ENCODE peak calls at places on chromosomes 4 and X, in five cellular contexts. One of them, this sample, is unnamed.
A peak's percentile ranks its signal among the peaks of the same experiment; 100 is the strongest.

GRCh38 chrX:20623448-20623847 is 356.7 kb upstream of the RPS6KA3 start:
- DNase-seq in mammary epithelial cell: peak; percentile 57
- DNase-seq in skeletal muscle cell: peak; percentile 15
- DNase-seq in CD4-positive, alpha-beta T cell: no peak
- DNase-seq in iris pigment epithelial cell: no peak
- DNase-seq in this sample: no peak

GRCh38 chrX:4809571-4809970 is 1096.1 kb upstream of the PRKX start:
- DNase-seq in mammary epithelial cell: no peak
- DNase-seq in skeletal muscle cell: no peak
- DNase-seq in CD4-positive, alpha-beta T cell: no peak
- DNase-seq in iris pigment epithelial cell: no peak
- DNase-seq in this sample: no peak

GRCh38 chrX:10574663-10575062 is 45.7 kb downstream of the MID1 start:
- DNase-seq in mammary epithelial cell: peak; percentile 57
- DNase-seq in skeletal muscle cell: no peak
- DNase-seq in CD4-positive, alpha-beta T cell: no peak
- DNase-seq in iris pigment epithelial cell: peak; percentile 31
- DNase-seq in this sample: no peak

GRCh38 chr4:74886490-74886889 is 46.4 kb upstream of the PARM1 start:
- DNase-seq in mammary epithelial cell: peak; percentile 97
- DNase-seq in skeletal muscle cell: peak; percentile 48
- DNase-seq in CD4-positive, alpha-beta T cell: no peak
- DNase-seq in iris pigment epithelial cell: peak; percentile 82
- DNase-seq in this sample: no peak

GRCh38 chr4:186689476-186689875 is 34.2 kb downstream of the FAT1 start:
- DNase-seq in mammary epithelial cell: no peak
- DNase-seq in skeletal muscle cell: no peak
- DNase-seq in CD4-positive, alpha-beta T cell: no peak
- DNase-seq in iris pigment epithelial cell: no peak
- DNase-seq in this sample: no peak

GRCh38 chrX:129115935-129116334 is 407.4 kb downstream of the SMARCA1 start:
- DNase-seq in mammary epithelial cell: no peak
- DNase-seq in skeletal muscle cell: no peak
- DNase-seq in CD4-positive, alpha-beta T cell: no peak
- DNase-seq in iris pigment epithelial cell: no peak
- DNase-seq in this sample: no peak

GRCh38 chr4:869776-870175 is 43.8 kb upstream of the CPLX1 start:
- DNase-seq in mammary epithelial cell: no peak
- DNase-seq in skeletal muscle cell: no peak
- DNase-seq in CD4-positive, alpha-beta T cell: no peak
- DNase-seq in iris pigment epithelial cell: no peak
- DNase-seq in this sample: no peak

GRCh38 chrX:44890247-44890646 is 17.3 kb downstream of the KDM6A start:
- DNase-seq in mammary epithelial cell: no peak
- DNase-seq in skeletal muscle cell: no peak
- DNase-seq in CD4-positive, alpha-beta T cell: no peak
- DNase-seq in iris pigment epithelial cell: no peak
- DNase-seq in this sample: no peak

GRCh38 chr4:7654550-7655266 is 220.0 kb upstream of the PSAPL1 start:
- DNase-seq in mammary epithelial cell: no peak
- DNase-seq in skeletal muscle cell: no peak
- DNase-seq in CD4-positive, alpha-beta T cell: no peak
- DNase-seq in iris pigment epithelial cell: no peak
- DNase-seq in this sample: no peak

GRCh38 chrX:153592966-153593688 is 5.8 kb downstream of the CCNQ start:
- DNase-seq in mammary epithelial cell: no peak
- DNase-seq in skeletal muscle cell: no peak
- DNase-seq in CD4-positive, alpha-beta T cell: no peak
- DNase-seq in iris pigment epithelial cell: no peak
- DNase-seq in this sample: no peak

GRCh38 chr4:55458164-55458563 is 62.4 kb downstream of the TMEM165 start:
- DNase-seq in mammary epithelial cell: no peak
- DNase-seq in skeletal muscle cell: no peak
- DNase-seq in CD4-positive, alpha-beta T cell: no peak
- DNase-seq in iris pigment epithelial cell: peak; percentile 62
- DNase-seq in this sample: no peak

GRCh38 chrX:5080812-5081211 is 1147.9 kb downstream of the NLGN4X start:
- DNase-seq in mammary epithelial cell: no peak
- DNase-seq in skeletal muscle cell: no peak
- DNase-seq in CD4-positive, alpha-beta T cell: no peak
- DNase-seq in iris pigment epithelial cell: no peak
- DNase-seq in this sample: no peak

GRCh38 chr4:56049428-56050212 is 100.9 kb downstream of the CEP135 start:
- DNase-seq in mammary epithelial cell: peak; percentile 16
- DNase-seq in skeletal muscle cell: no peak
- DNase-seq in CD4-positive, alpha-beta T cell: no peak
- DNase-seq in iris pigment epithelial cell: peak; percentile 17
- DNase-seq in this sample: no peak

GRCh38 chr4:75087416-75087815 is 154.5 kb downstream of the PARM1 start:
- DNase-seq in mammary epithelial cell: no peak
- DNase-seq in skeletal muscle cell: no peak
- DNase-seq in CD4-positive, alpha-beta T cell: no peak
- DNase-seq in iris pigment epithelial cell: no peak
- DNase-seq in this sample: no peak

GRCh38 chr4:184142121-184143000 is 75.3 kb downstream of the ENPP6 start:
- DNase-seq in mammary epithelial cell: no peak
- DNase-seq in skeletal muscle cell: no peak
- DNase-seq in CD4-positive, alpha-beta T cell: no peak
- DNase-seq in iris pigment epithelial cell: no peak
- DNase-seq in this sample: no peak

GRCh38 chr4:6386091-6386490 is 86.3 kb downstream of the PPP2R2C start:
- DNase-seq in mammary epithelial cell: peak; percentile 56
- DNase-seq in skeletal muscle cell: no peak
- DNase-seq in CD4-positive, alpha-beta T cell: no peak
- DNase-seq in iris pigment epithelial cell: no peak
- DNase-seq in this sample: no peak

GRCh38 chr4:114729339-114729738 is 130.7 kb downstream of the UGT8 start:
- DNase-seq in mammary epithelial cell: no peak
- DNase-seq in skeletal muscle cell: no peak
- DNase-seq in CD4-positive, alpha-beta T cell: no peak
- DNase-seq in iris pigment epithelial cell: no peak
- DNase-seq in this sample: no peak

GRCh38 chr4:129998436-129999150 is 902.6 kb downstream of the C4orf33 start:
- DNase-seq in mammary epithelial cell: no peak
- DNase-seq in skeletal muscle cell: no peak
- DNase-seq in CD4-positive, alpha-beta T cell: no peak
- DNase-seq in iris pigment epithelial cell: no peak
- DNase-seq in this sample: no peak

GRCh38 chrX:48957477-48957826 is at the start of gene OTUD5:
- DNase-seq in mammary epithelial cell: no peak
- DNase-seq in skeletal muscle cell: no peak
- DNase-seq in CD4-positive, alpha-beta T cell: peak; percentile 74
- DNase-seq in iris pigment epithelial cell: peak; percentile 52
- DNase-seq in this sample: peak; percentile 67

GRCh38 chr4:78653655-78654054 is 102.1 kb downstream of the ANXA3 start:
- DNase-seq in mammary epithelial cell: no peak
- DNase-seq in skeletal muscle cell: no peak
- DNase-seq in CD4-positive, alpha-beta T cell: no peak
- DNase-seq in iris pigment epithelial cell: no peak
- DNase-seq in this sample: no peak

GRCh38 chrX:123408856-123409737 is 225.0 kb downstream of the GRIA3 start:
- DNase-seq in mammary epithelial cell: no peak
- DNase-seq in skeletal muscle cell: no peak
- DNase-seq in CD4-positive, alpha-beta T cell: no peak
- DNase-seq in iris pigment epithelial cell: peak; percentile 1
- DNase-seq in this sample: no peak

GRCh38 chr4:119570401-119570800 is 58.2 kb downstream of the PDE5A start:
- DNase-seq in mammary epithelial cell: no peak
- DNase-seq in skeletal muscle cell: peak; percentile 49
- DNase-seq in CD4-positive, alpha-beta T cell: no peak
- DNase-seq in iris pigment epithelial cell: peak; percentile 69
- DNase-seq in this sample: no peak

GRCh38 chr4:75069493-75070074 is 136.7 kb downstream of the PARM1 start:
- DNase-seq in mammary epithelial cell: no peak
- DNase-seq in skeletal muscle cell: no peak
- DNase-seq in CD4-positive, alpha-beta T cell: no peak
- DNase-seq in iris pigment epithelial cell: no peak
- DNase-seq in this sample: no peak

GRCh38 chrX:44474410-44474809 is 68.2 kb downstream of the FUNDC1 start:
- DNase-seq in mammary epithelial cell: peak; percentile 49
- DNase-seq in skeletal muscle cell: peak; percentile 24
- DNase-seq in CD4-positive, alpha-beta T cell: no peak
- DNase-seq in iris pigment epithelial cell: peak; percentile 14
- DNase-seq in this sample: no peak

GRCh38 chr4:41538017-41538733 is at the start of gene LIMCH1:
- DNase-seq in mammary epithelial cell: no peak
- DNase-seq in skeletal muscle cell: no peak
- DNase-seq in CD4-positive, alpha-beta T cell: no peak
- DNase-seq in iris pigment epithelial cell: peak; percentile 42
- DNase-seq in this sample: no peak

GRCh38 chr4:100008048-100008447 is 58.0 kb upstream of the H2AZ1 start:
- DNase-seq in mammary epithelial cell: peak; percentile 56
- DNase-seq in skeletal muscle cell: peak; percentile 17
- DNase-seq in CD4-positive, alpha-beta T cell: no peak
- DNase-seq in iris pigment epithelial cell: peak; percentile 95
- DNase-seq in this sample: no peak

GRCh38 chr4:81085979-81086378 is 55.5 kb downstream of the BMP3 start:
- DNase-seq in mammary epithelial cell: no peak
- DNase-seq in skeletal muscle cell: no peak
- DNase-seq in CD4-positive, alpha-beta T cell: no peak
- DNase-seq in iris pigment epithelial cell: no peak
- DNase-seq in this sample: no peak